ENCODE peak calls at places on chromosomes 11 and 22, in ten cellular contexts. B is cardiac muscle cell; H is lower leg skin; I is transverse colon; Y is GM23338; J is activated CD8-positive, alpha-beta T cell treated with anti-CD3 and anti-CD28 coated beads for 36 hours; V is B cell; G is K562; S is HFF-Myc; D is coronary artery. Q is an unnamed sample.

GRCh38 chr11:67016550-67016949 is 6.4 kb upstream of the SYT12 start:
- DNase-seq in J (no peak), Y (no peak), H (no peak), G (no peak), B (no peak), I (no peak), V (no peak), D (no peak), S (no peak), Q (no peak)

GRCh38 chr11:34525887-34526657 is 12.5 kb upstream of the ELF5 start:
- DNase-seq in J (no peak), D (no peak), V (no peak), H (no peak), S (no peak), B (no peak), G (no peak), I (no peak), Y (no peak), Q (no peak)

GRCh38 chr11:46808804-46809431 is 37.2 kb downstream of the CKAP5 start:
- DNase-seq in J (no peak), G (no peak), B (peak), V (no peak), H (no peak), D (no peak), Y (peak), S (no peak), I (no peak), Q (no peak)

GRCh38 chr11:92681606-92682005 is 287.8 kb upstream of the MTNR1B start:
- DNase-seq in B (no peak), V (no peak), D (no peak), S (no peak), H (no peak), Y (no peak), I (no peak), J (no peak), G (no peak), Q (no peak)

GRCh38 chr22:41001722-41002122 is 50.5 kb downstream of the RBX1 start:
- DNase-seq in H (no peak), B (peak), D (no peak), V (no peak), I (no peak), G (no peak), S (no peak), J (no peak), Y (no peak), Q (no peak)

GRCh38 chr11:34810107-34810562 is 106.0 kb downstream of the APIP start:
- DNase-seq in J (no peak), D (no peak), B (no peak), I (no peak), Y (no peak), G (no peak), V (no peak), H (no peak), S (no peak), Q (no peak)

GRCh38 chr11:2348986-2349385 is 28.1 kb upstream of the CD81 start:
- DNase-seq in B (peak), Y (no peak), V (no peak), G (no peak), H (no peak), J (no peak), S (peak), D (no peak), I (no peak), Q (no peak)

GRCh38 chr11:69241075-69241740 is 52.7 kb upstream of the MYEOV start:
- DNase-seq in G (no peak), J (no peak), V (no peak), B (no peak), D (no peak), H (no peak), S (no peak), Y (peak), I (no peak), Q (no peak)

GRCh38 chr11:66854729-66855211 is 2.1 kb upstream of the LRFN4 start:
- DNase-seq in H (no peak), Y (no peak), D (no peak), B (no peak), I (no peak), G (no peak), V (peak), J (no peak), S (no peak), Q (no peak)

DNA sequence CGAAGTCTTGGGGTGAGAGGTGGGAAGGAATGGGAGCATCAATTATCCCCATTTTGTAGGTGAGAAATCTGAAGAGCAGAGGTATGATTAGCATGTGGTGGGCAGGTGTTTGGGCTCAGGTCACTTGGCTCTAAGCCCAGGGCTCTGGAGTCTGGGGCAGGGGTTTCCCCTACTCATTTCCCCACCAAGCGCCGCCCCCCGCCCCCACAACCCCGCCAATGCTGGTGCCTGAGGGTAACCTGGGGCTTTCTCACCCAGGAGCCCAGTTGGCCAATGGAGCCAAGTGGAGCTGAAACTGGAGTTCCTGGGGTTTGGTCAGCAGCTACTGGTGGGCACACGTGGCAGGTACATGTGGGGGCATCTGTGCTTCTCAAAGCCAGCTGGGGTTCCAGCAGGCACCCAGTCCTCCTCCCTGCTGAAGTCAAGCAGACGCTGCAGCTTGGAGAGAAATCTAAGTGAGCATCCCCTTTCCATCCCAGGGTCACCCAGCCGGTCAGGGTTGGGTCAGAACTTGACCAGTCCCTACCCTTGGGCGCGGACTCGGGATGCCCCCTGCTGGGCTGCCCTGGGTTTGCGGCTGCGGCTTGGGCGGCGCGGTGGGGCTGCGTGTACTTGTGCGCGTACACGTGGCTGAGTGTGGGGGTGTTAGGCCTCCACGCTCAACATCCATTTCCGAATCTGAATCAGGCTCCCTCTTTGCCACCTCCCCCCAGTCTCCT is 1.6 kb upstream of the CHRM1 start:
- DNase-seq in G (peak), I (no peak), B (peak), Y (peak), V (peak), H (no peak), J (peak), D (no peak), S (no peak), Q (peak)
- TF ChIP-seq CTCF in G (peak), I (no peak), B (peak), Y (peak), V (no peak), H (no peak), J (peak), D (no peak), S (peak), Q (peak)

GRCh38 chr11:121321614-121322243 is 29.2 kb downstream of the SC5D start:
- DNase-seq in I (peak), S (no peak), Y (peak), G (no peak), H (no peak), B (peak), D (no peak), J (peak), V (no peak), Q (no peak)
- TF ChIP-seq CTCF in I (peak), S (peak), Y (peak), G (no peak), H (no peak), B (peak), D (no peak), J (no peak), V (peak), Q (peak)

GRCh38 chr22:22109693-22110466 is 127.3 kb upstream of the TOP3B start:
- DNase-seq in B (no peak), V (no peak), I (no peak), S (no peak), H (no peak), D (no peak), G (peak), J (no peak), Y (peak), Q (no peak)
- TF ChIP-seq CTCF in B (peak), V (peak), I (no peak), S (no peak), H (no peak), D (no peak), G (no peak), J (no peak), Y (peak), Q (no peak)

GRCh38 chr22:47781427-47782111 is 1019.1 kb downstream of the TBC1D22A start:
- DNase-seq in I (no peak), G (no peak), J (no peak), S (no peak), Y (no peak), D (peak), H (no peak), B (no peak), V (no peak), Q (no peak)

GRCh38 chr22:47784991-47785390 is 1022.5 kb downstream of the TBC1D22A start:
- DNase-seq in V (no peak), D (peak), G (no peak), S (no peak), I (no peak), H (no peak), J (no peak), B (no peak), Y (no peak), Q (no peak)

GRCh38 chr22:47782461-47783075 is 1020.1 kb downstream of the TBC1D22A start:
- DNase-seq in D (peak), I (no peak), S (no peak), G (no peak), J (no peak), H (no peak), V (no peak), Y (no peak), B (no peak), Q (no peak)

GRCh38 chr22:47784367-47784983 is 1022.0 kb downstream of the TBC1D22A start:
- DNase-seq in I (no peak), V (no peak), G (no peak), Y (no peak), D (peak), J (no peak), H (no peak), B (no peak), S (no peak), Q (no peak)

DNA sequence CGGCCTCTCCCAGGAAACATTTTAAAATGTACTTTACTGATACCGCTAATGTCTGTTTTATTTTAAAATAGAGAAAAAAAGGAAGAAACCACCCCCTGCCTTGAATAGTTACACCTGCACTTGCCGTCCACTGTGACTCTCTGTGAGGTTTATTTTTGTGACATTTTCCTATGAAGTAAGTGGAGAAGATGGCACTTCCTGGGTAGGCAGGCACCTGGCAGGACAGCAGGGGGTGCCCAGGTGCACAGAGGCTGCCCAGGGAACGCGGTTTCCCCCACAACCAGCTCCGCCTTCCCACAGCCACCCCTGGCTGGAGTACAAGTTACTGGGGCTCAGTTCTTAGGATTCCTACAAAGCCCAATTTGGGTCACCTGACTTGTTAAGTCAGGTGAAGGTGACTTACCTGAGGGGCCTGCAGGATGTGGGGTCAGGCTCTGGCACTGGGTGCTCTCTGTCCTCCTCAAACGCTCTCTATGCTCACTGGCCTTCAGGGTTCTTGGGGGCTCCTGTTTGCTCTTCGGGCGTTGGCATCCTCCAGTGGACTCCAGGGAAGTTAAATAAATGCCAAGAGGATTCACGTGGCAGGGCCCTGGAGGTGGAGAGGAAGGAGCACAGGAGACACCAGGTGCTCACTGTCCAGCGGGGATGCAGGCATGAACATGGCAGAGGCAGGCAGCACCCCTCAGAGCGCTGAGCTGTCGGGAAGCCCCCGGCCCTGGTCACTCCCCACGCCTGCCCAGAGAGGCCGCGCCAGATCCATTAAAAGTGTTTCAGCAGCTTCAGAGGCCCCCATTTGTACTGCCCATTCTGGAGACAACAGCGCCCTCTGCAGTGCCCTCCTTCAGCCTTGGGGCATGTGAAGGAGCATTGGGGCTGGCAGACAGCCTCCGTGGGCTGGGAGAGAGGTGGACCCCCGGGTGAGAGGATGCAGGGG is 1021.2 kb downstream of the TBC1D22A start:
- DNase-seq in S (no peak), D (peak), Y (no peak), V (no peak), J (no peak), G (no peak), H (no peak), I (no peak), B (no peak), Q (no peak)
- TF ChIP-seq CTCF in S (no peak), D (no peak), Y (no peak), V (no peak), J (no peak), G (no peak), H (no peak), I (no peak), B (no peak), Q (no peak)

GRCh38 chr11:22778642-22779041 is 51.0 kb downstream of the SVIP start:
- DNase-seq in B (no peak), I (no peak), S (no peak), G (no peak), Y (peak), V (no peak), D (no peak), J (no peak), H (no peak), Q (no peak)
- TF ChIP-seq CTCF in B (no peak), I (no peak), S (no peak), G (no peak), Y (peak), V (no peak), D (no peak), J (no peak), H (no peak), Q (no peak)

DNA sequence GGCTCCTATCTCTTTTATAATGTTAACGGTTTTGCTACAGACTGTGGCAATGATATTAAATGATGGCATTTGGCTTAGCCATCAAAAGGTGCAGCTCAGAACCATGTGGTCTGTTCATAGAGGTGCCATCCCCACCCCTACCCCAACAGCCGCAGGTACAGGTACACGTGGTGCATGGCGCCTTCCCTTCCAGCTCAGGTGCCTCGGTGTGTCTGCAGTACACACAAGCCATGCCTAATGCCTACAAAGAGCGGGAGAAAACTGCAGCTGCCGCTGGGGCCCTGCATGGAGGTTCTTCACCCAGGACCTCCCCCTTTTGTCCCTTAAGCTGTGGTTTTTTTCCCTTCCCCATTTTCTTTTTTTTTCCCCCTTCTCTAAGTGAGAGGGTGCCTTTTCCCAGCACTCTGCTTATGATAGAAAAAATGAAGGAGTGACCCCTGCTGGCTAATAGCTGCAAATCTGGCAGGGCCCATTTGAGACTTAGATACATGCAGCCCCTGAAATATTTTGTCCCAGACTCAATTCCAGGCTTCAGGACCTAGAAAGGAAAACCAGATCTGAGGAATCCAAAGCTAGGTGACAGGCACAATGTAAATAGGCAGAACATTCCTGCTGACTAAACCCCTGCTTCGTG is 6.5 kb downstream of the OR52M1 start:
- DNase-seq in J (peak), H (no peak), S (no peak), D (no peak), Y (peak), G (peak), V (no peak), B (no peak), I (no peak), Q (peak)
- TF ChIP-seq CTCF in J (peak), H (no peak), S (peak), D (no peak), Y (peak), G (peak), V (no peak), B (no peak), I (no peak), Q (no peak)

GRCh38 chr11:119365071-119365591 is 16.4 kb downstream of the USP2 start:
- DNase-seq in J (no peak), I (no peak), B (no peak), S (no peak), H (no peak), D (no peak), V (no peak), Y (no peak), G (no peak), Q (no peak)
- TF ChIP-seq CTCF in J (no peak), I (no peak), B (no peak), S (no peak), H (no peak), D (no peak), V (no peak), Y (no peak), G (no peak), Q (no peak)

GRCh38 chr11:27210509-27210908 is 152.5 kb downstream of the CCDC34 start:
- DNase-seq in H (no peak), I (no peak), V (no peak), J (no peak), S (no peak), G (no peak), D (no peak), Y (no peak), B (no peak), Q (no peak)

GRCh38 chr11:27209562-27210005 is 153.4 kb downstream of the CCDC34 start:
- DNase-seq in I (no peak), B (peak), S (peak), D (no peak), H (peak), Y (no peak), G (peak), V (no peak), J (no peak), Q (no peak)

GRCh38 chr11:27213232-27213660 is 149.8 kb downstream of the CCDC34 start:
- DNase-seq in V (no peak), B (peak), J (no peak), D (no peak), I (no peak), H (no peak), Y (no peak), G (no peak), S (peak), Q (no peak)

GRCh38 chr11:27212248-27212780 is 150.7 kb downstream of the CCDC34 start:
- DNase-seq in J (no peak), S (no peak), I (no peak), D (no peak), Y (no peak), H (no peak), B (no peak), G (no peak), V (no peak), Q (no peak)

GRCh38 chr11:27211370-27212127 is 151.5 kb downstream of the CCDC34 start:
- DNase-seq in B (no peak), D (no peak), I (no peak), Y (peak), J (peak), H (no peak), G (peak), S (no peak), V (no peak), Q (no peak)
- TF ChIP-seq CTCF in B (peak), D (no peak), I (peak), Y (peak), J (no peak), H (no peak), G (peak), S (peak), V (no peak), Q (peak)

GRCh38 chr11:95972055-95972454 is 48.1 kb upstream of the MTMR2 start:
- DNase-seq in V (no peak), H (no peak), G (no peak), S (no peak), Y (no peak), D (no peak), B (peak), J (no peak), I (no peak), Q (no peak)

DNA sequence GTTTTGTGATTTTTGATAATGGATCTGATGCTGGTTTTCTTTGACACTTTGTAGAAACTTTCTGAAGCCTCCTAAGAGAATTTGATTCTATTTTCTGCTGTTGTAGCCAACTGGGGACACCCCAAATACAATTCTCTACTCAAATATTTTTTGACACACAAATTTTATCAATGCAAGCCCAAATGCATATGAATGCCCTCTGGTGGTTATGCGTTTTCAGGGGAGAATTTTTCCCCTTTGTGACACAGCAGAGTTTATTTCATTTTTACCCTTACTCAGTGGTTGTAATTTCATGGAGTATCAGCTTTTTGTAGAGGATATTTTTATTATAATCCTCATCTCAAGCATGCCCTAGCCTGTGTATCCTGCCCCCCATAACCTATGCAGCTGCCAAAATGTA is 44.7 kb upstream of the MTMR2 start:
- DNase-seq in Y (no peak), H (no peak), G (no peak), D (no peak), S (no peak), I (no peak), J (no peak), V (no peak), B (peak), Q (no peak)
- TF ChIP-seq CTCF in Y (no peak), H (no peak), G (peak), D (no peak), S (peak), I (no peak), J (no peak), V (no peak), B (peak), Q (no peak)

Q was measured in GM10248.